ENCODE peak calls at places on chromosome 22, in eight cellular contexts. One of them, this sample, is unnamed.

GRCh38 chr22:39434721-39435120 is 22.1 kb upstream of the MGAT3 start:
- DNase-seq in HS-27A: no peak
- DNase-seq in psoas muscle: no peak
- DNase-seq in RPMI8226: no peak
- DNase-seq in stimulated activated CD4-positive, alpha-beta T cell treated with anti-CD3 and anti-CD28 coated beads, Interleukin-4, amount 100 ng/mL, for 1 hour: no peak
- DNase-seq in Kasumi-1: no peak
- DNase-seq in iris pigment epithelial cell: no peak
- DNase-seq in A172: no peak
- DNase-seq in this sample: no peak

GRCh38 chr22:29788339-29789279 is 21.4 kb downstream of the UQCR10 start:
- DNase-seq in HS-27A: no peak
- DNase-seq in psoas muscle: no peak
- DNase-seq in RPMI8226: no peak
- DNase-seq in stimulated activated CD4-positive, alpha-beta T cell treated with anti-CD3 and anti-CD28 coated beads, Interleukin-4, amount 100 ng/mL, for 1 hour: no peak
- DNase-seq in Kasumi-1: peak; percentile 44
- DNase-seq in iris pigment epithelial cell: no peak
- DNase-seq in A172: no peak
- DNase-seq in this sample: no peak

GRCh38 chr22:20095521-20095920 is 15.5 kb downstream of the DGCR8 start:
- DNase-seq in HS-27A: no peak
- DNase-seq in psoas muscle: no peak
- DNase-seq in RPMI8226: no peak
- DNase-seq in stimulated activated CD4-positive, alpha-beta T cell treated with anti-CD3 and anti-CD28 coated beads, Interleukin-4, amount 100 ng/mL, for 1 hour: peak; percentile 38
- DNase-seq in Kasumi-1: no peak
- DNase-seq in iris pigment epithelial cell: no peak
- DNase-seq in A172: no peak
- DNase-seq in this sample: no peak

GRCh38 chr22:31537019-31537535 is 40.7 kb downstream of the SFI1 start:
- DNase-seq in HS-27A: no peak
- DNase-seq in psoas muscle: no peak
- DNase-seq in RPMI8226: no peak
- DNase-seq in stimulated activated CD4-positive, alpha-beta T cell treated with anti-CD3 and anti-CD28 coated beads, Interleukin-4, amount 100 ng/mL, for 1 hour: peak; percentile 15
- DNase-seq in Kasumi-1: no peak
- DNase-seq in iris pigment epithelial cell: no peak
- DNase-seq in A172: no peak
- DNase-seq in this sample: no peak

GRCh38 chr22:22888509-22889353 is 1.1 kb downstream of the IGLL5 start:
- DNase-seq in HS-27A: no peak
- DNase-seq in psoas muscle: no peak
- DNase-seq in RPMI8226: no peak
- DNase-seq in stimulated activated CD4-positive, alpha-beta T cell treated with anti-CD3 and anti-CD28 coated beads, Interleukin-4, amount 100 ng/mL, for 1 hour: no peak
- DNase-seq in Kasumi-1: no peak
- DNase-seq in iris pigment epithelial cell: no peak
- DNase-seq in A172: no peak
- DNase-seq in this sample: no peak

GRCh38 chr22:46994983-46995382 is 232.5 kb downstream of the TBC1D22A start:
- DNase-seq in HS-27A: no peak
- DNase-seq in psoas muscle: no peak
- DNase-seq in RPMI8226: no peak
- DNase-seq in stimulated activated CD4-positive, alpha-beta T cell treated with anti-CD3 and anti-CD28 coated beads, Interleukin-4, amount 100 ng/mL, for 1 hour: no peak
- DNase-seq in Kasumi-1: no peak
- DNase-seq in iris pigment epithelial cell: no peak
- DNase-seq in A172: no peak
- DNase-seq in this sample: no peak

GRCh38 chr22:31897842-31898241 is 46.5 kb upstream of the YWHAH start:
- DNase-seq in HS-27A: no peak
- DNase-seq in psoas muscle: no peak
- DNase-seq in RPMI8226: no peak
- DNase-seq in stimulated activated CD4-positive, alpha-beta T cell treated with anti-CD3 and anti-CD28 coated beads, Interleukin-4, amount 100 ng/mL, for 1 hour: no peak
- DNase-seq in Kasumi-1: no peak
- DNase-seq in iris pigment epithelial cell: no peak
- DNase-seq in A172: no peak
- DNase-seq in this sample: no peak

GRCh38 chr22:24796860-24797259 is 9.2 kb upstream of the SGSM1 start:
- DNase-seq in HS-27A: no peak
- DNase-seq in psoas muscle: no peak
- DNase-seq in RPMI8226: no peak
- DNase-seq in stimulated activated CD4-positive, alpha-beta T cell treated with anti-CD3 and anti-CD28 coated beads, Interleukin-4, amount 100 ng/mL, for 1 hour: no peak
- DNase-seq in Kasumi-1: no peak
- DNase-seq in iris pigment epithelial cell: no peak
- DNase-seq in A172: no peak
- DNase-seq in this sample: no peak

GRCh38 chr22:29338398-29338797 is 22.9 kb upstream of the RASL10A start:
- DNase-seq in HS-27A: no peak
- DNase-seq in psoas muscle: no peak
- DNase-seq in RPMI8226: no peak
- DNase-seq in stimulated activated CD4-positive, alpha-beta T cell treated with anti-CD3 and anti-CD28 coated beads, Interleukin-4, amount 100 ng/mL, for 1 hour: no peak
- DNase-seq in Kasumi-1: no peak
- DNase-seq in iris pigment epithelial cell: no peak
- DNase-seq in A172: no peak
- DNase-seq in this sample: no peak

GRCh38 chr22:23168381-23169031 is 11.8 kb upstream of the BCR start:
- DNase-seq in HS-27A: no peak
- DNase-seq in psoas muscle: no peak
- DNase-seq in RPMI8226: no peak
- DNase-seq in stimulated activated CD4-positive, alpha-beta T cell treated with anti-CD3 and anti-CD28 coated beads, Interleukin-4, amount 100 ng/mL, for 1 hour: no peak
- DNase-seq in Kasumi-1: no peak
- DNase-seq in iris pigment epithelial cell: no peak
- DNase-seq in A172: no peak
- DNase-seq in this sample: no peak

GRCh38 chr22:37566329-37566837 is 6.1 kb downstream of the CDC42EP1 start:
- DNase-seq in HS-27A: no peak
- DNase-seq in psoas muscle: no peak
- DNase-seq in RPMI8226: no peak
- DNase-seq in stimulated activated CD4-positive, alpha-beta T cell treated with anti-CD3 and anti-CD28 coated beads, Interleukin-4, amount 100 ng/mL, for 1 hour: peak; percentile 25
- DNase-seq in Kasumi-1: no peak
- DNase-seq in iris pigment epithelial cell: no peak
- DNase-seq in A172: no peak
- DNase-seq in this sample: no peak

GRCh38 chr22:47564651-47565050 is 802.2 kb downstream of the TBC1D22A start:
- DNase-seq in HS-27A: no peak
- DNase-seq in psoas muscle: no peak
- DNase-seq in RPMI8226: no peak
- DNase-seq in stimulated activated CD4-positive, alpha-beta T cell treated with anti-CD3 and anti-CD28 coated beads, Interleukin-4, amount 100 ng/mL, for 1 hour: no peak
- DNase-seq in Kasumi-1: no peak
- DNase-seq in iris pigment epithelial cell: no peak
- DNase-seq in A172: no peak
- DNase-seq in this sample: peak; percentile 62

GRCh38 chr22:27456696-27457503 is 344.7 kb downstream of the MN1 start:
- DNase-seq in HS-27A: peak; percentile 87
- DNase-seq in psoas muscle: no peak
- DNase-seq in RPMI8226: no peak
- DNase-seq in stimulated activated CD4-positive, alpha-beta T cell treated with anti-CD3 and anti-CD28 coated beads, Interleukin-4, amount 100 ng/mL, for 1 hour: no peak
- DNase-seq in Kasumi-1: no peak
- DNase-seq in iris pigment epithelial cell: peak; percentile 89
- DNase-seq in A172: peak; percentile 83
- DNase-seq in this sample: no peak

GRCh38 chr22:42520663-42521546 is 1.3 kb upstream of the RRP7A start:
- DNase-seq in HS-27A: no peak
- DNase-seq in psoas muscle: no peak
- DNase-seq in RPMI8226: no peak
- DNase-seq in stimulated activated CD4-positive, alpha-beta T cell treated with anti-CD3 and anti-CD28 coated beads, Interleukin-4, amount 100 ng/mL, for 1 hour: no peak
- DNase-seq in Kasumi-1: no peak
- DNase-seq in iris pigment epithelial cell: no peak
- DNase-seq in A172: no peak
- DNase-seq in this sample: no peak